ENCODE peak calls at places on chromosomes 5 and 9, in ten cellular contexts. O, L, K, M, N, W, A, R, F and G are unnamed samples.

GRCh38 chr9:137030006-137030405 is 1.9 kb downstream of the FUT7 start:
- DNase-seq in F (no peak), W (no peak), L (no peak), K (no peak), A (no peak), R (peak; percentile 48), N (no peak), M (no peak), O (no peak), G (no peak)

GRCh38 chr5:134079748-134080581 is 34.5 kb upstream of the TCF7 start:
- DNase-seq in W (no peak), F (no peak), R (no peak), M (peak; percentile 38), L (no peak), O (no peak), K (no peak), N (no peak), A (no peak), G (no peak)

GRCh38 chr9:77981332-77981731 is 50.3 kb downstream of the GNAQ start:
- DNase-seq in N (peak; percentile 64), W (no peak), A (no peak), F (peak; percentile 28), K (peak; percentile 39), O (no peak), M (no peak), L (peak; percentile 22), R (peak; percentile 33), G (no peak)

GRCh38 chr9:87198716-87199115 is 251.4 kb upstream of the GAS1 start:
- DNase-seq in M (no peak), R (no peak), N (no peak), K (peak; percentile 73), O (no peak), L (peak; percentile 34), A (no peak), F (no peak), W (no peak), G (no peak)

GRCh38 chr5:38680094-38680765 is 123.8 kb upstream of the LIFR start:
- DNase-seq in R (no peak), W (no peak), A (no peak), O (no peak), N (no peak), F (no peak), L (no peak), K (no peak), M (no peak), G (no peak)

GRCh38 chr9:83537331-83538171 is 650 bp downstream of the FRMD3 start:
- DNase-seq in O (no peak), L (peak; percentile 21), M (no peak), N (peak; percentile 85), R (peak; percentile 5), A (no peak), K (no peak), F (no peak), W (no peak), G (no peak)

GRCh38 chr9:107547303-107547702 is 57.7 kb upstream of the KLF4 start:
- DNase-seq in K (no peak), R (no peak), N (no peak), W (no peak), A (no peak), M (no peak), F (no peak), O (no peak), L (no peak), G (no peak)

GRCh38 chr5:160312960-160313734 is 783 bp upstream of the CCNJL start:
- DNase-seq in L (no peak), A (no peak), M (no peak), O (no peak), N (no peak), F (no peak), R (no peak), K (no peak), W (no peak), G (no peak)

GRCh38 chr9:128103589-128103962 is 24.0 kb downstream of the PTGES2 start:
- DNase-seq in R (no peak), W (no peak), M (peak; percentile 27), N (peak; percentile 57), K (no peak), A (no peak), O (no peak), L (no peak), F (peak; percentile 11), G (peak; percentile 94)

GRCh38 chr9:133443982-133444381 is 15.8 kb upstream of the CACFD1 start:
- DNase-seq in A (no peak), K (no peak), R (no peak), N (no peak), M (no peak), F (no peak), L (no peak), W (no peak), O (no peak), G (no peak)

GRCh38 chr5:139282195-139282557 is 11.4 kb upstream of the MATR3 start:
- DNase-seq in L (peak; percentile 39), M (no peak), K (peak; percentile 59), W (no peak), R (no peak), F (no peak), A (no peak), N (no peak), O (no peak), G (no peak)

GRCh38 chr5:135934939-135935338 is 19.8 kb downstream of the LECT2 start:
- DNase-seq in N (no peak), F (no peak), K (no peak), L (peak; percentile 46), A (no peak), M (no peak), R (no peak), O (no peak), W (peak; percentile 13), G (no peak)

GRCh38 chr9:126666155-126666803 is 52.6 kb downstream of the LMX1B start:
- DNase-seq in N (no peak), L (no peak), K (no peak), R (no peak), W (no peak), M (no peak), F (no peak), O (no peak), A (no peak), G (no peak)

GRCh38 chr9:131704195-131704983 is 35.5 kb downstream of the RAPGEF1 start:
- DNase-seq in O (no peak), F (no peak), L (no peak), N (no peak), W (no peak), K (no peak), A (no peak), M (no peak), R (no peak), G (no peak)

GRCh38 chr9:115349542-115349941 is 231.6 kb upstream of the TNC start:
- DNase-seq in W (no peak), F (no peak), M (no peak), L (no peak), A (no peak), R (no peak), O (no peak), N (no peak), K (peak; percentile 29), G (no peak)

GRCh38 chr9:112489876-112490661 is 3.4 kb downstream of the KIAA1958 start:
- DNase-seq in L (no peak), W (no peak), A (no peak), O (no peak), M (no peak), F (no peak), N (no peak), K (no peak), R (no peak), G (no peak)
- H3K4me3 ChIP-seq in L (no peak overlapping the region), W (no peak overlapping the region), A (no peak overlapping the region), O (no peak overlapping the region), M (no peak overlapping the region), F (no peak overlapping the region), N (no peak overlapping the region), K (no peak overlapping the region), R (no peak overlapping the region), G (no peak overlapping the region)

DNA sequence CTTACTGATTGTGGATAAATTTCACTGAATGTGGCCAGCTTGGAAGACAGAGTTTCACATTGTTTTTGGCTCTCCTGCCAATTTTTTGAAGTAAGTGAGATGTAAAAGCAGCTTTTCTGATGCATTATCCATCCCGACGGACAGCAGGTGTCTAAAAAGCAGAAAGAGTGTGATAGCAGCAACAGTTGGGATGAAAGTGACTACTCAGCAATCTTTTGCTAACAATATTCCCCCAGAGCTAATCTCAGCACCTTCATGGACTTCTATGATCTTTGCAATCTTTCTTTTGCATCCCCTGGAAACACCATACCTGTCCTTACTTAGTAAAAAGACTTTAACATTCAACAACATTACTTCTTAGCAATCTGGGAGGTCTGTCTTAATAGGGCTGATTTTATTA is 5.4 kb downstream of the CD72 start:
- DNase-seq in M (no peak), N (no peak), L (no peak), O (no peak), K (no peak), W (no peak), R (no peak), F (no peak), A (no peak), G (no peak)
- H3K4me3 ChIP-seq in M (no peak overlapping the region), N (no peak overlapping the region), L (no peak overlapping the region), O (no peak overlapping the region), K (no peak overlapping the region), W (no peak overlapping the region), R (no peak overlapping the region), F (no peak overlapping the region), A (no peak overlapping the region), G (no peak overlapping the region)

DNA sequence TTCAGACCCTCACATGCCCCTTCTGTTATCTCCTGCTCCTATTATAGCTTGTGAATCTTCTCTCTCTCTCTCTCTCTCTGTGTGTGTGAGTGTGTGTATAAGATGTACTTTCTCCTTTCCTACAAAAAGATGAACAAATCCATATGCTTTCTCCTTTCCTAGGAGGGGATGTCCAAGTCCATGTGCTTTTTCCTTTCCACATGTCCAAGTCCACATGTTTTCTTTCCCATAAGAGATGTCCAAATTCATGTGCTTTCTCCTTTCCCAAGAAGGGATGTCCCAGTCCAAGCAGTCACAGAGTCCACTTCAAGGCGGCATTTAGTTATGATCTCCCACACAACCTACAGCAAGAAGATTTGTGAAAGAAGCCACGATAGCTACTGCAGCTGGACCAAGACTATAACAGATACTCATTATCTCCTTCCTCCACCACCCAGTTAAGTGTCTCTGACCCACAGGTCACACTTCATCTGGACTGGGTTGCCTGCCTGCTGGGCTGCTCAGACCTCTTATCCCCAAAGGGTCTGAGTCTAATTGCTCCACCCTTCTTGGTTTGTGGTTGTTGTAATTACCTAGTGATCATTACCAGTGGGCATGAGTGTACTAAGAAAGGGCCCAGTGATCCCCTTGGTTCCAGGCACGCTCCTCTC is 18.4 kb upstream of the FOXI1 start:
- DNase-seq in O (no peak), W (no peak), R (no peak), K (no peak), A (no peak), F (no peak), L (no peak), M (no peak), N (no peak), G (no peak)
- H3K4me3 ChIP-seq in O (no peak overlapping the region), W (no peak overlapping the region), R (no peak overlapping the region), K (no peak overlapping the region), A (no peak overlapping the region), F (no peak overlapping the region), L (no peak overlapping the region), M (no peak overlapping the region), N (no peak overlapping the region), G (no peak overlapping the region)

DNA sequence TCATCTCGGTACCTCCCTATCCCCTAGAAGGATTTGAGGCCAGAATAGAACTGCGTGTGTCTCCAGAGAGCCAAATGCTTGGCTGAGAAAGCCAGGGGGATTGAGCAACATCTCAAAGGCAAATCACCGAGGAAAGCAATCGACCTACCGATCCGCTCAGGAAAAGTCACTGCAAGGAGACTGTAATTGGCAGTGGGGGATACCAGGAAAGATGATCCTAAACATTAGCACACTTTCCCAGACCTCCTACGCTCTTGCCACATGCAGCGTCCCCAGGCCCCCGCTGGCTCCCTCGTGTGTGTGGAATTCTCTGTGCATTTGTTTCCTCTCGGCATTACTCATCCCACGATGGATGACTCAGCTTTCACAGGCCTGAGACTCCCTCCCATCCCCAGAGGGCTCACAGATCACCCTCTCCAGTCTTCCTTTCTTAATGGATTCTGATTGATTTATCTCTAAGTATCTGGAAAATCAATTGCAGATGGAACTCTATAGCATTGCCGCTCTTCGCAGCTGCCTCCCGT is 82.2 kb upstream of the ICE1 start:
- DNase-seq in A (peak; percentile 88), K (peak; percentile 99), F (peak; percentile 75), O (peak; percentile 72), W (peak; percentile 49), M (no peak), N (no peak), L (peak; percentile 88), R (no peak), G (no peak)
- H3K4me3 ChIP-seq in A (peak overlapping the region; percentile 34), K (no peak overlapping the region), F (no peak overlapping the region), O (no peak overlapping the region), W (no peak overlapping the region), M (no peak overlapping the region), N (no peak overlapping the region), L (peak overlapping the region; percentile 11), R (no peak overlapping the region), G (no peak overlapping the region)